ENCODE peak calls at places on chromosomes 5 and 9, in nine cellular contexts. One of them, this sample, is unnamed.
A peak's percentile ranks its signal among the peaks of the same experiment; 100 is the strongest.

GRCh38 chr9:4842213-4842612 is 49.5 kb downstream of the RCL1 start:
- DNase-seq in AG04450: no peak
- DNase-seq in mammary epithelial cell: no peak
- DNase-seq in ovary: no peak
- DNase-seq in colonic mucosa: no peak
- DNase-seq in neural progenitor cell: no peak
- DNase-seq in CD4-positive, alpha-beta T cell: no peak
- DNase-seq in cardiac muscle cell: no peak
- DNase-seq in aorta: no peak
- DNase-seq in this sample: no peak

GRCh38 chr9:97627624-97628023 is 5.5 kb downstream of the TSTD2 start:
- DNase-seq in mammary epithelial cell: no peak
- DNase-seq in ovary: no peak
- DNase-seq in neural progenitor cell: no peak
- DNase-seq in cardiac muscle cell: no peak
- DNase-seq in CD4-positive, alpha-beta T cell: no peak
- DNase-seq in AG04450: no peak
- DNase-seq in colonic mucosa: no peak
- DNase-seq in aorta: no peak
- DNase-seq in this sample: no peak

GRCh38 chr5:169286572-169287325 is 14.2 kb downstream of the SLIT3 start:
- DNase-seq in colonic mucosa: no peak
- DNase-seq in CD4-positive, alpha-beta T cell: no peak
- DNase-seq in aorta: peak; percentile 55
- DNase-seq in neural progenitor cell: no peak
- DNase-seq in ovary: no peak
- DNase-seq in AG04450: no peak
- DNase-seq in mammary epithelial cell: no peak
- DNase-seq in cardiac muscle cell: no peak
- DNase-seq in this sample: no peak

GRCh38 chr5:76620166-76620565 is 3.0 kb downstream of the F2RL2 start:
- DNase-seq in AG04450: no peak
- DNase-seq in mammary epithelial cell: no peak
- DNase-seq in aorta: no peak
- DNase-seq in ovary: no peak
- DNase-seq in colonic mucosa: no peak
- DNase-seq in CD4-positive, alpha-beta T cell: no peak
- DNase-seq in cardiac muscle cell: no peak
- DNase-seq in neural progenitor cell: no peak
- DNase-seq in this sample: no peak

GRCh38 chr5:121366515-121366914 is 485.2 kb upstream of the FTMT start:
- DNase-seq in mammary epithelial cell: peak; percentile 28
- DNase-seq in cardiac muscle cell: no peak
- DNase-seq in ovary: no peak
- DNase-seq in CD4-positive, alpha-beta T cell: no peak
- DNase-seq in colonic mucosa: no peak
- DNase-seq in aorta: no peak
- DNase-seq in neural progenitor cell: no peak
- DNase-seq in AG04450: peak; percentile 16
- DNase-seq in this sample: no peak

GRCh38 chr5:133199366-133199901 is 147.6 kb downstream of the HSPA4 start:
- DNase-seq in mammary epithelial cell: no peak
- DNase-seq in AG04450: no peak
- DNase-seq in colonic mucosa: no peak
- DNase-seq in cardiac muscle cell: no peak
- DNase-seq in neural progenitor cell: no peak
- DNase-seq in CD4-positive, alpha-beta T cell: no peak
- DNase-seq in aorta: no peak
- DNase-seq in ovary: no peak
- DNase-seq in this sample: no peak

GRCh38 chr5:119578937-119579336 is 50.4 kb upstream of the FAM170A start:
- DNase-seq in ovary: no peak
- DNase-seq in mammary epithelial cell: peak; percentile 36
- DNase-seq in colonic mucosa: no peak
- DNase-seq in AG04450: no peak
- DNase-seq in CD4-positive, alpha-beta T cell: no peak
- DNase-seq in neural progenitor cell: peak; percentile 50
- DNase-seq in aorta: no peak
- DNase-seq in cardiac muscle cell: peak; percentile 57
- DNase-seq in this sample: no peak

GRCh38 chr5:154757647-154758406 is 2.6 kb downstream of the LARP1 start:
- DNase-seq in mammary epithelial cell: peak; percentile 89
- DNase-seq in CD4-positive, alpha-beta T cell: peak; percentile 27
- DNase-seq in neural progenitor cell: peak; percentile 22
- DNase-seq in aorta: no peak
- DNase-seq in colonic mucosa: no peak
- DNase-seq in cardiac muscle cell: no peak
- DNase-seq in ovary: no peak
- DNase-seq in AG04450: no peak
- DNase-seq in this sample: peak; percentile 78

GRCh38 chr5:181207214-181207959 is 2.4 kb upstream of the TRIM7 start:
- DNase-seq in ovary: peak; percentile 79
- DNase-seq in neural progenitor cell: peak; percentile 73
- DNase-seq in AG04450: peak; percentile 78
- DNase-seq in colonic mucosa: peak; percentile 93
- DNase-seq in aorta: peak; percentile 77
- DNase-seq in cardiac muscle cell: peak; percentile 60
- DNase-seq in mammary epithelial cell: peak; percentile 91
- DNase-seq in CD4-positive, alpha-beta T cell: peak; percentile 58
- DNase-seq in this sample: no peak

GRCh38 chr5:145587308-145588071 is 247.7 kb downstream of the PRELID2 start:
- DNase-seq in neural progenitor cell: no peak
- DNase-seq in ovary: no peak
- DNase-seq in aorta: no peak
- DNase-seq in cardiac muscle cell: no peak
- DNase-seq in mammary epithelial cell: peak; percentile 61
- DNase-seq in colonic mucosa: no peak
- DNase-seq in CD4-positive, alpha-beta T cell: no peak
- DNase-seq in AG04450: peak; percentile 61
- DNase-seq in this sample: no peak

DNA sequence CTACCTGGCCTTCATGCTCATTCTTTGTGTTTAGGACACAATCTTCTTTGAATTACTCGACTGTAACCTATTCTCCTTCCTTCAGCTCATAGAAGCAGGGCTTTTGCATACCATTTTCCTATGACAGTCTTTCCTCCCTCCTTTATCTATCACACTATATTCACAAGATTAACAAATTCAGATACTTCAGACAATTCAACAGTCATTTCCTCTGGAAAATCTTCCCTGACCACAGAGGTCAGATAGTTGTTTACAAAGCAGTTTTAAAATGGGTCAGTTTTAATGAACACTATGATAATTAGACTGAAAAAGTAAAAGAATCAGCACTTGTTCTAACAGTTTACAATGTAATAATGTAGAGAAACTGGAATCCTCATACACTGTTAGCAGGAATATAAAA is 4.3 kb downstream of the CAAP1 start:
- DNase-seq in mammary epithelial cell: no peak
- DNase-seq in aorta: no peak
- DNase-seq in cardiac muscle cell: no peak
- DNase-seq in CD4-positive, alpha-beta T cell: no peak
- DNase-seq in colonic mucosa: no peak
- DNase-seq in ovary: no peak
- DNase-seq in neural progenitor cell: no peak
- DNase-seq in AG04450: no peak
- DNase-seq in this sample: no peak
- H3K27ac ChIP-seq in mammary epithelial cell: no peak overlapping the region
- H3K27ac ChIP-seq in aorta: no peak overlapping the region
- H3K27ac ChIP-seq in cardiac muscle cell: no peak overlapping the region
- H3K27ac ChIP-seq in CD4-positive, alpha-beta T cell: no peak overlapping the region
- H3K27ac ChIP-seq in colonic mucosa: no peak overlapping the region
- H3K27ac ChIP-seq in ovary: no peak overlapping the region
- H3K27ac ChIP-seq in neural progenitor cell: no peak overlapping the region
- H3K27ac ChIP-seq in AG04450: no peak overlapping the region
- H3K27ac ChIP-seq in this sample: no peak overlapping the region

DNA sequence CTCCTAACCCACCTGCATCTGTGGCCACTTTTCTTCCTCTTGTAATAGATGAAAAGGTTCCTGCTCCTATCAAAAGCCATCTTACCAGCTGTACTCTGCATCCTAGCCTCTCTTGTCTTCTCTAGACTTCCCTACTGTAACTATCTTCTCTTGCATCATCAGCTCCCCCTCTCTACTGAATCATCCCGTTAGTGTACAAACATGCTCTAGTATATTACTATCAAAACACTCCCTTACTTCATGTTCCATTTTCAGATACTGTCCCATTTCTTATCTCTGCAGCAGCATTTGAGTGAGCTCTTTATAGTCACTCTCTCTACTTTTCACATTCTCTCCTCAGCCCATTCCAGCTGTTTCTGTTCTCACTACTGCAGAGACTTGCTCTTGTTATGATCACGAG is 2.8 kb downstream of the SRA1 start:
- DNase-seq in mammary epithelial cell: peak; percentile 45
- DNase-seq in colonic mucosa: no peak
- DNase-seq in ovary: no peak
- DNase-seq in AG04450: peak; percentile 27
- DNase-seq in aorta: no peak
- DNase-seq in CD4-positive, alpha-beta T cell: no peak
- DNase-seq in cardiac muscle cell: no peak
- DNase-seq in neural progenitor cell: no peak
- DNase-seq in this sample: no peak
- H3K27ac ChIP-seq in mammary epithelial cell: peak overlapping the region; percentile 66
- H3K27ac ChIP-seq in colonic mucosa: no peak overlapping the region
- H3K27ac ChIP-seq in ovary: no peak overlapping the region
- H3K27ac ChIP-seq in AG04450: peak overlapping the region; percentile 52
- H3K27ac ChIP-seq in aorta: no peak overlapping the region
- H3K27ac ChIP-seq in CD4-positive, alpha-beta T cell: no peak overlapping the region
- H3K27ac ChIP-seq in cardiac muscle cell: no peak overlapping the region
- H3K27ac ChIP-seq in neural progenitor cell: no peak overlapping the region
- H3K27ac ChIP-seq in this sample: peak overlapping the region; percentile 73

GRCh38 chr5:14102666-14103065 is 40.5 kb upstream of the TRIO start:
- DNase-seq in AG04450: no peak
- DNase-seq in aorta: no peak
- DNase-seq in neural progenitor cell: no peak
- DNase-seq in colonic mucosa: no peak
- DNase-seq in cardiac muscle cell: no peak
- DNase-seq in CD4-positive, alpha-beta T cell: no peak
- DNase-seq in ovary: no peak
- DNase-seq in mammary epithelial cell: no peak
- DNase-seq in this sample: no peak

GRCh38 chr5:14100281-14100680 is 42.9 kb upstream of the TRIO start:
- DNase-seq in neural progenitor cell: no peak
- DNase-seq in cardiac muscle cell: no peak
- DNase-seq in AG04450: no peak
- DNase-seq in mammary epithelial cell: no peak
- DNase-seq in aorta: no peak
- DNase-seq in colonic mucosa: no peak
- DNase-seq in ovary: no peak
- DNase-seq in CD4-positive, alpha-beta T cell: no peak
- DNase-seq in this sample: no peak

GRCh38 chr5:14101922-14102321 is 41.2 kb upstream of the TRIO start:
- DNase-seq in cardiac muscle cell: no peak
- DNase-seq in aorta: no peak
- DNase-seq in AG04450: no peak
- DNase-seq in mammary epithelial cell: no peak
- DNase-seq in neural progenitor cell: peak; percentile 76
- DNase-seq in colonic mucosa: no peak
- DNase-seq in CD4-positive, alpha-beta T cell: no peak
- DNase-seq in ovary: no peak
- DNase-seq in this sample: no peak

DNA sequence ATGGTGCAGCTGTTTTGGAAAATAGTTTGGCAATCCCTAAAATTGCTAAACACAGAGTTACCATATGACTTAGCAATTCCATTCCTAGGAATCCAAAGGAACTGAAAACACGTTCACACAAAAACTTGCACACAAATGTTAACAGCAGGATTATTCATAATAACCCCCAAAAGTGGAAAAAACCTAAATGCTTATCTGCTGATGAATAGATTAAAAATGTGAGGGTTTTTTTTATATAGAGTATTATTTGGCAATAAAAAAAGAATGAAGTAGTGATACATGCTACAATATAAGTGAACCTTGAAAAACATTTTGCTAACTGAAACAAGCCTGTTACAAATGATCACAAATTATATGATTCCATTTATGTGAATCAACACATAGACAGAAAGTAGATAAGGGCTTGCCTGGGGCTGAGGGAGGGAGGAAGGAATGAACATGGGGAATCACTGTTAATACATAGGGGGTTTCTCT is 45.1 kb upstream of the TRIO start:
- DNase-seq in cardiac muscle cell: no peak
- DNase-seq in colonic mucosa: no peak
- DNase-seq in AG04450: peak; percentile 75
- DNase-seq in mammary epithelial cell: peak; percentile 14
- DNase-seq in aorta: no peak
- DNase-seq in CD4-positive, alpha-beta T cell: no peak
- DNase-seq in ovary: no peak
- DNase-seq in neural progenitor cell: no peak
- DNase-seq in this sample: no peak
- H3K27ac ChIP-seq in cardiac muscle cell: no peak overlapping the region
- H3K27ac ChIP-seq in colonic mucosa: no peak overlapping the region
- H3K27ac ChIP-seq in AG04450: peak overlapping the region; percentile 87
- H3K27ac ChIP-seq in mammary epithelial cell: no peak overlapping the region
- H3K27ac ChIP-seq in aorta: no peak overlapping the region
- H3K27ac ChIP-seq in CD4-positive, alpha-beta T cell: no peak overlapping the region
- H3K27ac ChIP-seq in ovary: no peak overlapping the region
- H3K27ac ChIP-seq in neural progenitor cell: no peak overlapping the region
- H3K27ac ChIP-seq in this sample: no peak overlapping the region

GRCh38 chr5:126480824-126481223 is 57.6 kb downstream of the GRAMD2B start:
- DNase-seq in mammary epithelial cell: no peak
- DNase-seq in CD4-positive, alpha-beta T cell: no peak
- DNase-seq in neural progenitor cell: no peak
- DNase-seq in AG04450: no peak
- DNase-seq in cardiac muscle cell: no peak
- DNase-seq in colonic mucosa: no peak
- DNase-seq in aorta: no peak
- DNase-seq in ovary: no peak
- DNase-seq in this sample: no peak

GRCh38 chr5:126482591-126482990 is 59.4 kb downstream of the GRAMD2B start:
- DNase-seq in CD4-positive, alpha-beta T cell: no peak
- DNase-seq in mammary epithelial cell: no peak
- DNase-seq in neural progenitor cell: no peak
- DNase-seq in colonic mucosa: no peak
- DNase-seq in ovary: no peak
- DNase-seq in aorta: no peak
- DNase-seq in cardiac muscle cell: no peak
- DNase-seq in AG04450: no peak
- DNase-seq in this sample: no peak

GRCh38 chr5:126481243-126481642 is 58.0 kb downstream of the GRAMD2B start:
- DNase-seq in aorta: no peak
- DNase-seq in mammary epithelial cell: no peak
- DNase-seq in AG04450: peak; percentile 55
- DNase-seq in cardiac muscle cell: no peak
- DNase-seq in ovary: no peak
- DNase-seq in colonic mucosa: no peak
- DNase-seq in neural progenitor cell: no peak
- DNase-seq in CD4-positive, alpha-beta T cell: no peak
- DNase-seq in this sample: no peak

GRCh38 chr5:126484248-126484647 is 61.0 kb downstream of the GRAMD2B start:
- DNase-seq in neural progenitor cell: no peak
- DNase-seq in ovary: no peak
- DNase-seq in AG04450: no peak
- DNase-seq in mammary epithelial cell: no peak
- DNase-seq in cardiac muscle cell: no peak
- DNase-seq in aorta: no peak
- DNase-seq in CD4-positive, alpha-beta T cell: no peak
- DNase-seq in colonic mucosa: no peak
- DNase-seq in this sample: no peak

DNA sequence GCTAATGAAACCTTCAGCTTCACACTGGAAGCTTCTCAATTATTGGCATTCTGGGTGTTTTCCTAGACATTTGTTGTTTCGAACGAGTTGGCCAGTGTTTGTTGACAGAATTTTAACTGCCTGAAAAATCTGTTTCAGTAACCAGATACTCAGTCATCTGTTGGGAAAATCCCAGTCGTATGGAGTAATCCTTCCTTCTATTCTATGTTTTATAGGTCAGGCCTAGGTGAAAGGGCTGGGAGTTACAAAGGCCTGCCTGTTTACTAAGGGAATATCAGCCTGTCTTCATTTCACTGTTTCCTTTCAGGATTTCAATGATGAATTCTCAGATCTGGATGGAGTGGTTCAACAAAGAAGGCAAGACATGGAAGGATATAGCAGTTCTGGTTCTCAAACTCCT is 59.9 kb downstream of the GRAMD2B start:
- DNase-seq in mammary epithelial cell: peak; percentile 54
- DNase-seq in cardiac muscle cell: no peak
- DNase-seq in colonic mucosa: no peak
- DNase-seq in ovary: no peak
- DNase-seq in AG04450: no peak
- DNase-seq in neural progenitor cell: no peak
- DNase-seq in CD4-positive, alpha-beta T cell: no peak
- DNase-seq in aorta: no peak
- DNase-seq in this sample: no peak
- H3K27ac ChIP-seq in mammary epithelial cell: no peak overlapping the region
- H3K27ac ChIP-seq in cardiac muscle cell: no peak overlapping the region
- H3K27ac ChIP-seq in colonic mucosa: no peak overlapping the region
- H3K27ac ChIP-seq in ovary: no peak overlapping the region
- H3K27ac ChIP-seq in AG04450: no peak overlapping the region
- H3K27ac ChIP-seq in neural progenitor cell: peak overlapping the region; percentile 14
- H3K27ac ChIP-seq in CD4-positive, alpha-beta T cell: no peak overlapping the region
- H3K27ac ChIP-seq in aorta: peak overlapping the region; percentile 50
- H3K27ac ChIP-seq in this sample: peak overlapping the region; percentile 4

This sample was measured in epithelial cell of prostate.